ENCODE peak calls at places on chromosomes 4 and X, in five cellular contexts. W is IMR-90, C is astrocyte of the spinal cord, Q is prostate gland, S is Karpas-422. K is an unnamed sample.
A peak's percentile ranks its signal among the peaks of the same experiment; 100 is the strongest.

GRCh38 chr4:107826427-107826980 is 1.8 kb downstream of the SGMS2 start:
- DNase-seq in W (no peak), C (no peak), Q (no peak), S (no peak), K (no peak)

GRCh38 chr4:14562901-14563300 is 439.4 kb upstream of the CPEB2 start:
- DNase-seq in W (no peak), C (no peak), Q (no peak), S (no peak), K (no peak)

GRCh38 chr4:122716825-122717448 is 15.6 kb upstream of the BBS12 start:
- DNase-seq in W (peak; percentile 63), C (peak; percentile 63), Q (peak; percentile 52), S (peak; percentile 86), K (peak; percentile 82)

GRCh38 chrX:152165033-152165743 is 26.8 kb upstream of the MAGEA10 start:
- DNase-seq in W (no peak), C (no peak), Q (no peak), S (no peak), K (no peak)

GRCh38 chr4:116942315-116942714 is 143.1 kb downstream of the TRAM1L1 start:
- DNase-seq in W (no peak), C (no peak), Q (no peak), S (no peak), K (no peak)

GRCh38 chr4:52658671-52659015 is 458 bp downstream of the USP46 start:
- DNase-seq in W (no peak), C (no peak), Q (no peak), S (peak; percentile 62), K (no peak)

GRCh38 chr4:94158883-94159282 is 48.8 kb upstream of the SMARCAD1 start:
- DNase-seq in W (no peak), C (no peak), Q (no peak), S (no peak), K (no peak)

GRCh38 chr4:161249779-161250440 is 913.9 kb downstream of the FSTL5 start:
- DNase-seq in W (no peak), C (no peak), Q (no peak), S (no peak), K (no peak)

GRCh38 chr4:174429701-174430100 is 92.6 kb downstream of the HPGD start:
- DNase-seq in W (no peak), C (peak; percentile 35), Q (no peak), S (no peak), K (no peak)

DNA sequence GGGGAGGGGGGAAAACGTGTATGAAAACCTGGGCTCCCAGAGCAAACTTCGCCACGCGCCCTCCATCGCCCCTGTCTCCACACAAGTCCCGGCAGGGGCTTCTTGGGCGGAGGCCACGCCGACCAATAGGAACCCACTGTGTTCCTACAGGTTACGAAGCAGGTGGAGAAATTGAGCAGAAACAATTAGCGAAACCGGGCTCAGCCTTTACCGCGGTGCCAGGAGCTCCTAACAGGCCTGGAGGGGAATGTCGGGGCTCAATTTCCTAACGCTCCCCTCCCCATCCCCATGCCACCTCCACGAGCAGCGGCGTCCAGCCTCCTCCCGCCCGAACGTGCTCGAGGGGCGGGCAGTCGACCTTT is 582 bp upstream of the KIT start:
- DNase-seq in W (no peak), C (no peak), Q (no peak), S (no peak), K (no peak)
- H3K4me3 ChIP-seq in W (peak overlapping the region; percentile 74), C (peak overlapping the region; percentile 53), Q (peak overlapping the region; percentile 45), S (no peak overlapping the region), K (no peak overlapping the region)

GRCh38 chrX:11757729-11758399 is at the start of gene MSL3:
- DNase-seq in W (peak; percentile 61), C (peak; percentile 61), Q (peak; percentile 33), S (peak; percentile 67), K (peak; percentile 73)

GRCh38 chrX:11759172-11759460 is 1.1 kb downstream of the MSL3 start:
- DNase-seq in W (no peak), C (no peak), Q (no peak), S (no peak), K (no peak)

GRCh38 chrX:11760958-11761357 is 2.9 kb downstream of the MSL3 start:
- DNase-seq in W (no peak), C (no peak), Q (no peak), S (no peak), K (no peak)

GRCh38 chrX:11758400-11759171 is 549 bp downstream of the MSL3 start:
- DNase-seq in W (peak; percentile 73), C (peak; percentile 84), Q (peak; percentile 71), S (peak; percentile 94), K (peak; percentile 88)

DNA sequence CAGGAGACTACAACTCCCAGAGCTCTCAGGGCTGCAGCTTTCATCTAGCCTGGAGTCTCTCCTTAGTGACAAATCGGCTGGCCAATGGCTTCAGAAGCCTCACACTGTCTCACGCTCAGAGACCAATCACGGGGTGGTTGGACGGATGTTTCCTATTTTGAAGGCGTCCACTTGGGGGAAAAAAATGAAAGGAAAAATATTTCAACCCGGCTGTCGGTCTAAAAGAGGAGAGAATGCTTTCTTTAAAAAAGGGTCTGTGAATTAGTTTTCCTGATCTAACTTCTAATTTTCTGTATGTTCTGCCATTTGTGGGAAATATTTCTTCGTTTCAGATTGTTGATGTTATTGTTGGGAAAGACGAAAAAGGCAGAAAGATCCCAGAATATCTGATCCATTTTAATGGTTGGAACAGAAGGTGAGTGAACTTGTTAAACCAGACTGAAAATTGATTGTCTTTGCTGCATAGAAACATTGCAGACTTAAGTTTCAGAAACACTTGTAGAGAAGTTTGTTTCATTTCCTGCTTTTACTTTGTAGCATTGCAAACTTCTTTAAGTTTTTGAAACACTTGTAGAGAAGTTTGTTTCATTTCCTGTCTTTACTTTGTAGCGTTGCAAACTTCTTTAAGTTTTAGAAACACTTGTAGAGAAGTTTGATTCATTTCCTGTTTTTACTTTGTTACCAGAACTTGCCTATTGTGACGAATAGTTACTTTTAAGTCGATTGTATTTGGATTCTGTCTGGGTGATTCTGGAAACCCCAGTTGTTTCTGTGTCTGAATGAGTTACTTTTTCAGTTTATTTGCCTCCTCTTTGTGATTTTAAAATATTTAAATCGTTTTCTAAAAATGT is 1.6 kb downstream of the MSL3 start:
- DNase-seq in W (peak; percentile 90), C (peak; percentile 91), Q (peak; percentile 86), S (peak; percentile 96), K (peak; percentile 95)
- H3K4me3 ChIP-seq in W (peak overlapping the region; percentile 97), C (peak overlapping the region; percentile 83), Q (peak overlapping the region; percentile 51), S (peak overlapping the region; percentile 75), K (peak overlapping the region; percentile 79)

DNA sequence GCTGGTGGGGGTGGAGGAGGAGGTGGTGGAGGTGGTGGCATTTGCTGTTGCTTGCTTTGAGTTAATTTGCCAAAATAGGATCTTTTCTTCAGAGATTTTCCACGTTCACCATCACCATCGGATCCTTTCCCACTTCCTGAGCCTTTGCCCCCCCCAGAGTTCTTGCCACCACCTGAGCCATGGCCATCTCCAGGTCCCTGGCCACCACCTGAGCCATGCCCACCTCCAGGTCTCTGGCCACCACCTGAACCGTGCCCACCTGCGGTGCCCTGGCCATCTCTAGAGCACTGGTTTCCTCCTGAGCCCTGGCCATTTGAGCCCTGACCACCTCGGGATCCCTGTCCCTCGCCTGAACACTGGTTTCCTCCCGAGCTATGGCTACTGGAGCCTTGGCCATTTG is 1.9 kb downstream of the IRS4 start:
- DNase-seq in W (no peak), C (no peak), Q (no peak), S (no peak), K (no peak)
- H3K4me3 ChIP-seq in W (no peak overlapping the region), C (no peak overlapping the region), Q (no peak overlapping the region), S (no peak overlapping the region), K (no peak overlapping the region)

DNA sequence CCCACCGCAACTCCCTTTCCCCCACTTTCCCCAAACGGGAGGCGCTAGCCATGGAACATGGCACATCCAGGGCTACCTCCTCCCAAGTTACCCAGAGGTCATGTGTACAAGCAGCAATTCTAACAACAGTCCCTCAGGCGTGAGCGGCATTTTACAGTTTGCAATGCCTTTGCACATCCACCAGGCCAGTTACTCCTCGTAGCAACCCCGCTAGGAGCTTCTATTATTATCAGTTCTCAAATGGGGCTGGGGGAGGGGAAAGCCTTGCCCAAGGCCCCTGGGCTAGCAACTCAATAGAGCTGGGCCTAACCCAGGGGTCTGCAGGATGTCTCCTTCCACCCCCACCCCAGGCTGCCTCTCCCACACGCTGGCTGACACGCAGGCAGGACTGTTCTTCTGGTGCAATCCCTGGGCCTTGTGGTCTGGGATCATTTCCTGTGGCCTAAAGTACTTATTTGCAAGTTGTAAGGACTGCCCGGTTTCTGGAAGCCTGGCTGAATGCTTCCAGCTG is 27.8 kb downstream of the PJA1 start:
- DNase-seq in W (peak; percentile 75), C (peak; percentile 63), Q (no peak), S (no peak), K (peak; percentile 82)
- H3K4me3 ChIP-seq in W (no peak overlapping the region), C (no peak overlapping the region), Q (no peak overlapping the region), S (no peak overlapping the region), K (no peak overlapping the region)

GRCh38 chr4:78650106-78651021 is 98.8 kb downstream of the ANXA3 start:
- DNase-seq in W (peak; percentile 86), C (peak; percentile 67), Q (peak; percentile 46), S (no peak), K (peak; percentile 90)
- H3K4me3 ChIP-seq in W (no peak overlapping the region), C (no peak overlapping the region), Q (no peak overlapping the region), S (no peak overlapping the region), K (no peak overlapping the region)

GRCh38 chr4:25938251-25939186 is 24.5 kb downstream of the SMIM20 start:
- DNase-seq in W (peak; percentile 77), C (peak; percentile 51), Q (no peak), S (no peak), K (peak; percentile 55)
- H3K4me3 ChIP-seq in W (no peak overlapping the region), C (no peak overlapping the region), Q (no peak overlapping the region), S (no peak overlapping the region), K (no peak overlapping the region)

GRCh38 chrX:30893206-30893605 is 4.2 kb upstream of the TAB3 start:
- DNase-seq in W (no peak), C (peak; percentile 25), Q (no peak), S (no peak), K (no peak)
- H3K4me3 ChIP-seq in W (no peak overlapping the region), C (no peak overlapping the region), Q (no peak overlapping the region), S (no peak overlapping the region), K (no peak overlapping the region)

GRCh38 chr4:168787801-168788200 is 222.3 kb downstream of the CBR4 start:
- DNase-seq in W (no peak), C (peak; percentile 81), Q (no peak), S (no peak), K (no peak)
- H3K4me3 ChIP-seq in W (no peak overlapping the region), C (no peak overlapping the region), Q (no peak overlapping the region), S (no peak overlapping the region), K (no peak overlapping the region)

K was measured in cardiac fibroblast.